ENCODE peak calls at places on chromosome 11, in four cellular contexts. P is ovary, D is sigmoid colon, N is heart right ventricle. W is an unnamed sample. For H3K27me3 and H3K36me3, the result is how much of the 10 kb centered on the place peaks cover.

GRCh38 chr11:36265793-36266628 is 23.2 kb downstream of the COMMD9 start:
- DNase-seq in P (peak), D (peak), N (peak), W (peak)

GRCh38 chr11:109508185-109508584 is 86.2 kb downstream of the C11orf87 start:
- DNase-seq in P (no peak), D (no peak), N (no peak), W (no peak)

GRCh38 chr11:130070109-130070828 is 575 bp downstream of the APLP2 start:
- DNase-seq in P (peak), D (peak), N (no peak), W (peak)

GRCh38 chr11:107275632-107276031 is 182.0 kb downstream of the CWF19L2 start:
- DNase-seq in P (no peak), D (no peak), N (no peak), W (no peak)

GRCh38 chr11:110582728-110583432 is 129.4 kb downstream of the ARHGAP20 start:
- DNase-seq in P (no peak), D (no peak), N (no peak), W (no peak)

GRCh38 chr11:115476463-115477286 is 27.5 kb downstream of the CADM1 start:
- DNase-seq in P (no peak), D (no peak), N (no peak), W (no peak)

GRCh38 chr11:44837650-44838049 is 110.9 kb downstream of the TSPAN18 start:
- DNase-seq in P (no peak), D (no peak), N (no peak), W (no peak)

GRCh38 chr11:68632802-68633201 is 51.5 kb upstream of the GAL start:
- DNase-seq in P (no peak), D (no peak), N (no peak), W (peak)

GRCh38 chr11:117640041-117640440 is 157.0 kb downstream of the DSCAML1 start:
- DNase-seq in P (no peak), D (peak), N (no peak), W (no peak)

GRCh38 chr11:117641008-117641915 is 155.8 kb downstream of the DSCAML1 start:
- DNase-seq in P (no peak), D (peak), N (no peak), W (no peak)

GRCh38 chr11:117638913-117639543 is 158.0 kb downstream of the DSCAML1 start:
- DNase-seq in P (no peak), D (no peak), N (no peak), W (no peak)

GRCh38 chr11:117642396-117642795 is 154.6 kb downstream of the DSCAML1 start:
- DNase-seq in P (no peak), D (no peak), N (no peak), W (no peak)

GRCh38 chr11:117639601-117640000 is 157.4 kb downstream of the DSCAML1 start:
- DNase-seq in P (no peak), D (no peak), N (no peak), W (no peak)
- H3K27me3 ChIP-seq in P (under half), D (under half), N (under half), W (under half)

GRCh38 chr11:113736323-113736722 is 30.2 kb upstream of the TMPRSS5 start:
- DNase-seq in P (no peak), D (no peak), N (no peak), W (no peak)
- H3K36me3 ChIP-seq in P (under half), D (half or more), N (half or more), W (under half)

DNA sequence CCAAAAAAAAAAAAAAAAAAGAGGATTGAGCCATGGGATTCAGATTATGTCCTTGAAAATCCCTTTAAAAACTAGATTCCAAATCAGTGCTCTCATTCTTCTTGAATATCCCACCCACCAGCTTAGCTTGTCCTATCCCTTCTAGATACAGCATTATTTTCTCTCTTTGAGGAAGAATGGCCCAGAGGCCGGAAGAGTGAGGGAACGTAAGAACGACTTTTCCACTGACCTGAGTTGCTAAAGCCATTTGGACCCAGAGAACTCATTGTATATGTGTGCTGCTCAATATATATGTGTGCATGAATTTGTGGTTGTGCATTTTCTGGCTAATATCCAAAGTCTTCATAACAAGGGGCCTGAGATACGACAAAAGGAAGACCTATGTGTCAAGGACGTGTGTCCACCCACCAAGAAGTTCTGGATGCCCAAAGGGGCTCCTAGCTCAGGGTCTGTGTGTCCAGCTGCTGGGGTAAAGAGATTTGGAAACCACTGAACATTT is 35.0 kb upstream of the CREB3L1 start:
- DNase-seq in P (no peak), D (no peak), N (no peak), W (no peak)
- H3K4me3 ChIP-seq in P (no peak), D (peak), N (peak), W (peak)

GRCh38 chr11:69968407-69969347 is 109.4 kb upstream of the ANO1 start:
- DNase-seq in P (peak), D (no peak), N (no peak), W (no peak)
- H3K27me3 ChIP-seq in P (under half), D (under half), N (under half), W (under half)

DNA sequence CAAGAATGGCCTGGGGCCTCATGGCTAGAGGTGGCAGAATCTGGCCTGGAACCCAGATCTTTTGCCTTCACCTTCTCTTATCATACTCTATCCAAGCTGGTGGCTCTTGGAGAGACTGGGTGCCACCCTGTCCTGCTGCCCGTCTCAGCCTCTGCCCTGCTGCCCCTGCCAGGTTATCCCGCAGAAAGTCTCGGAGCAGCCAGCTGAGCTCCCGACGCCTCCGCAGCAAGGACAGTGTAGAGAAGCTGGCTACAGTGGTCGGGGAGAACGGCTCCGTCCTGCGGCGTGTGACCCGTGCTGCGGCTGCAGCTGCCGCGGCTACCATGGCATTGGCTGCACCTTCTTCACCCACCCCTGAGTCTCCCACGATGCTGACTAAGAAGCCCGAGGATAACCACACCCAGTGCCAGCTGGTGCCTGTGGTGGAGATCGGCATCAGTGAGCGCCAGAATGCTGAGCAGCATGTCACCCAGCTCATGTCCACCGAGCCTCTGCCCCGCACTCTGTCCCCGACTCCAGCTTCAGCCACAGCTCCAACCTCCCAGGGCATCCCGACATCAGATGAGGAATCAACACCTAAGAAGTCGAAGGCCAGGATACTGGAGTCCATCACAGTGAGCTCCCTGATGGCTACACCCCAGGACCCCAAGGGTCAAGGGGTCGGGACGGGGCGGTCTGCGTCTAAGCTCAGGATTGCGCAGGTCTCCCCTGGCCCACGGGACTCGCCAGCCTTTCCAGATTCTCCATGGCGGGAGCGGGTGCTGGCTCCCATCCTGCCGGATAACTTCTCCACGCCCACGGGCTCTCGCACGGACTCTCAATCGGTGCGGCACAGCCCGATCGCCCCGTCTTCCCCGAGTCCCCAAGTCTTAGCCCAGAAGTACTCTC is 6.0 kb downstream of the INCENP start:
- DNase-seq in P (no peak), D (peak), N (no peak), W (peak)
- H3K36me3 ChIP-seq in P (under half), D (under half), N (under half), W (under half)

DNA sequence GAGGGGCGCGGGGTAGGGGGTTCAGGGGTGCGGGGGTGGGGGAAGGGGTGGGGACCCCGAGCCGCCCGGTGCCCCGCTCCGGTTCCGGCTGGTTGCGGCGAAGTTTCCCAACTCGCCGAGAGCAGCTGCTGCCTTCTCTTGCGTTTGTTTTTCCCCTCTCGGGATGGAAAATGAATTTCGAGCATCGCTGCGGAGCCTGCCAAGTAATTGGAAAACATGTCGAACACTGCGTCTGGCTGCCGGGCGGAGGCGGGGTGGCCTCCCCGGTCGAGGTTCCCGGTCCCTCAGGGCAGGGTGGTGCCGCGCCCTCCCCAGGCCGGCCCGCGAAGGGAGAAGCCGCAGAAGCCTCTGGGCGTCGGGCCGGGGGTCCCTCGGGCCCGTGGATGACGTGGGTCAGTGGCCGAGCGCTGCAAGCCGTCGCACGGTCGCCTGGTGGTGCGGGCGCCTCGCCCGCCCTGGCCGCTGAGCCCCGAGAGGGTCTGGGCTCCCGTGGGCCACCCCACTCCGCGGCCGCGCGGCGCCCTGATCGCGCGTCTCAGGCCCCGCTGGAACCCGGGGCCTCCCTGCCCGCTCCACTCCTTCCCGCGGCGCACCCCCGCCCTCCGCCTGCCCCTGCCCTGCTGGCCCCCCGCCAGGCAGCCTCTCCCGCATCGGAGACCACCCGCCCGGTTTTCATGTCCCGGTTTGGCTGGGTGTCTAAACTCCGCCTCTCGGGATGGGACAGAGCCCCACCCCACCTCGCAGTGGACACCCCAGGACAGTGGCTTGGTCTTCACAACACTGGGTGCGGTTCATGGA is 12.0 kb downstream of the SPATA19 start:
- DNase-seq in P (no peak), D (no peak), N (no peak), W (peak)
- H3K4me3 ChIP-seq in P (no peak), D (no peak), N (no peak), W (no peak)

W was measured in H7.